ENCODE peak calls at places on chromosomes 4 and X, in ten cellular contexts. One of them, this sample, is unnamed.

GRCh38 chrX:69503228-69503834 is 795 bp upstream of the NALF2 start:
- DNase-seq in mesenteric fat pad: no peak
- DNase-seq in MG63: no peak
- DNase-seq in stimulated activated CD8-positive, alpha-beta memory T cell treated with anti-CD3 and anti-CD28 coated beads, Interleukin-2, amount 100 ng/mL, for 1 hour: no peak
- DNase-seq in prostate gland: peak
- DNase-seq in T47D: no peak
- DNase-seq in A172: no peak
- DNase-seq in fibroblast of lung: peak
- DNase-seq in activated CD4-positive, alpha-beta T cell treated with anti-CD3 and anti-CD28 coated beads, Interleukin-2, amount 50 U/mL, for 1 hour: no peak
- DNase-seq in ELR: no peak
- DNase-seq in this sample: peak

GRCh38 chr4:155433636-155434360 is 57.0 kb upstream of the MAP9 start:
- DNase-seq in stimulated activated CD8-positive, alpha-beta memory T cell treated with anti-CD3 and anti-CD28 coated beads, Interleukin-2, amount 100 ng/mL, for 1 hour: no peak
- DNase-seq in fibroblast of lung: peak
- DNase-seq in A172: peak
- DNase-seq in activated CD4-positive, alpha-beta T cell treated with anti-CD3 and anti-CD28 coated beads, Interleukin-2, amount 50 U/mL, for 1 hour: no peak
- DNase-seq in prostate gland: no peak
- DNase-seq in ELR: peak
- DNase-seq in MG63: no peak
- DNase-seq in mesenteric fat pad: no peak
- DNase-seq in T47D: no peak
- DNase-seq in this sample: no peak

GRCh38 chr4:132123870-132124623 is 1025.0 kb upstream of the PCDH10 start:
- DNase-seq in activated CD4-positive, alpha-beta T cell treated with anti-CD3 and anti-CD28 coated beads, Interleukin-2, amount 50 U/mL, for 1 hour: no peak
- DNase-seq in MG63: peak
- DNase-seq in mesenteric fat pad: no peak
- DNase-seq in stimulated activated CD8-positive, alpha-beta memory T cell treated with anti-CD3 and anti-CD28 coated beads, Interleukin-2, amount 100 ng/mL, for 1 hour: no peak
- DNase-seq in A172: peak
- DNase-seq in prostate gland: no peak
- DNase-seq in ELR: peak
- DNase-seq in T47D: no peak
- DNase-seq in fibroblast of lung: peak
- DNase-seq in this sample: no peak

GRCh38 chrX:19990519-19991349 is at the start of gene BCLAF3:
- DNase-seq in fibroblast of lung: peak
- DNase-seq in stimulated activated CD8-positive, alpha-beta memory T cell treated with anti-CD3 and anti-CD28 coated beads, Interleukin-2, amount 100 ng/mL, for 1 hour: peak
- DNase-seq in activated CD4-positive, alpha-beta T cell treated with anti-CD3 and anti-CD28 coated beads, Interleukin-2, amount 50 U/mL, for 1 hour: peak
- DNase-seq in ELR: peak
- DNase-seq in prostate gland: peak
- DNase-seq in A172: peak
- DNase-seq in MG63: peak
- DNase-seq in T47D: peak
- DNase-seq in mesenteric fat pad: peak
- DNase-seq in this sample: peak

GRCh38 chr4:80500593-80500992 is 165.1 kb downstream of the CFAP299 start:
- DNase-seq in fibroblast of lung: peak
- DNase-seq in T47D: no peak
- DNase-seq in mesenteric fat pad: no peak
- DNase-seq in activated CD4-positive, alpha-beta T cell treated with anti-CD3 and anti-CD28 coated beads, Interleukin-2, amount 50 U/mL, for 1 hour: no peak
- DNase-seq in prostate gland: no peak
- DNase-seq in stimulated activated CD8-positive, alpha-beta memory T cell treated with anti-CD3 and anti-CD28 coated beads, Interleukin-2, amount 100 ng/mL, for 1 hour: no peak
- DNase-seq in ELR: no peak
- DNase-seq in A172: no peak
- DNase-seq in MG63: no peak
- DNase-seq in this sample: no peak

GRCh38 chrX:140713174-140713539 is 3.6 kb downstream of the LINC00632 start:
- DNase-seq in ELR: peak
- DNase-seq in MG63: no peak
- DNase-seq in mesenteric fat pad: no peak
- DNase-seq in A172: no peak
- DNase-seq in activated CD4-positive, alpha-beta T cell treated with anti-CD3 and anti-CD28 coated beads, Interleukin-2, amount 50 U/mL, for 1 hour: no peak
- DNase-seq in T47D: no peak
- DNase-seq in fibroblast of lung: no peak
- DNase-seq in stimulated activated CD8-positive, alpha-beta memory T cell treated with anti-CD3 and anti-CD28 coated beads, Interleukin-2, amount 100 ng/mL, for 1 hour: no peak
- DNase-seq in prostate gland: no peak
- DNase-seq in this sample: no peak

GRCh38 chr4:102554482-102554881 is 53.3 kb downstream of the NFKB1 start:
- DNase-seq in stimulated activated CD8-positive, alpha-beta memory T cell treated with anti-CD3 and anti-CD28 coated beads, Interleukin-2, amount 100 ng/mL, for 1 hour: no peak
- DNase-seq in prostate gland: no peak
- DNase-seq in fibroblast of lung: peak
- DNase-seq in T47D: no peak
- DNase-seq in activated CD4-positive, alpha-beta T cell treated with anti-CD3 and anti-CD28 coated beads, Interleukin-2, amount 50 U/mL, for 1 hour: no peak
- DNase-seq in mesenteric fat pad: no peak
- DNase-seq in ELR: no peak
- DNase-seq in A172: peak
- DNase-seq in MG63: no peak
- DNase-seq in this sample: no peak

GRCh38 chrX:154526901-154527675 is 11.1 kb upstream of the FAM3A start:
- DNase-seq in activated CD4-positive, alpha-beta T cell treated with anti-CD3 and anti-CD28 coated beads, Interleukin-2, amount 50 U/mL, for 1 hour: peak
- DNase-seq in prostate gland: peak
- DNase-seq in stimulated activated CD8-positive, alpha-beta memory T cell treated with anti-CD3 and anti-CD28 coated beads, Interleukin-2, amount 100 ng/mL, for 1 hour: no peak
- DNase-seq in mesenteric fat pad: no peak
- DNase-seq in ELR: peak
- DNase-seq in A172: peak
- DNase-seq in MG63: peak
- DNase-seq in T47D: no peak
- DNase-seq in fibroblast of lung: peak
- DNase-seq in this sample: peak

GRCh38 chr4:31360786-31361185 is 640.6 kb downstream of the PCDH7 start:
- DNase-seq in A172: no peak
- DNase-seq in mesenteric fat pad: no peak
- DNase-seq in activated CD4-positive, alpha-beta T cell treated with anti-CD3 and anti-CD28 coated beads, Interleukin-2, amount 50 U/mL, for 1 hour: no peak
- DNase-seq in ELR: peak
- DNase-seq in fibroblast of lung: peak
- DNase-seq in stimulated activated CD8-positive, alpha-beta memory T cell treated with anti-CD3 and anti-CD28 coated beads, Interleukin-2, amount 100 ng/mL, for 1 hour: no peak
- DNase-seq in prostate gland: no peak
- DNase-seq in T47D: no peak
- DNase-seq in MG63: no peak
- DNase-seq in this sample: no peak

GRCh38 chr4:173212379-173212778 is 43.8 kb downstream of the GALNT7 start:
- DNase-seq in prostate gland: no peak
- DNase-seq in A172: no peak
- DNase-seq in MG63: no peak
- DNase-seq in T47D: no peak
- DNase-seq in stimulated activated CD8-positive, alpha-beta memory T cell treated with anti-CD3 and anti-CD28 coated beads, Interleukin-2, amount 100 ng/mL, for 1 hour: no peak
- DNase-seq in fibroblast of lung: no peak
- DNase-seq in activated CD4-positive, alpha-beta T cell treated with anti-CD3 and anti-CD28 coated beads, Interleukin-2, amount 50 U/mL, for 1 hour: no peak
- DNase-seq in ELR: peak
- DNase-seq in mesenteric fat pad: no peak
- DNase-seq in this sample: no peak

GRCh38 chr4:142350886-142351285 is 495.2 kb downstream of the INPP4B start:
- DNase-seq in mesenteric fat pad: no peak
- DNase-seq in MG63: no peak
- DNase-seq in stimulated activated CD8-positive, alpha-beta memory T cell treated with anti-CD3 and anti-CD28 coated beads, Interleukin-2, amount 100 ng/mL, for 1 hour: no peak
- DNase-seq in A172: no peak
- DNase-seq in fibroblast of lung: peak
- DNase-seq in prostate gland: no peak
- DNase-seq in activated CD4-positive, alpha-beta T cell treated with anti-CD3 and anti-CD28 coated beads, Interleukin-2, amount 50 U/mL, for 1 hour: no peak
- DNase-seq in T47D: no peak
- DNase-seq in ELR: no peak
- DNase-seq in this sample: peak

GRCh38 chr4:168701061-168701460 is 204.2 kb downstream of the PALLD start:
- DNase-seq in mesenteric fat pad: no peak
- DNase-seq in prostate gland: no peak
- DNase-seq in activated CD4-positive, alpha-beta T cell treated with anti-CD3 and anti-CD28 coated beads, Interleukin-2, amount 50 U/mL, for 1 hour: no peak
- DNase-seq in MG63: no peak
- DNase-seq in stimulated activated CD8-positive, alpha-beta memory T cell treated with anti-CD3 and anti-CD28 coated beads, Interleukin-2, amount 100 ng/mL, for 1 hour: no peak
- DNase-seq in T47D: no peak
- DNase-seq in A172: no peak
- DNase-seq in fibroblast of lung: no peak
- DNase-seq in ELR: no peak
- DNase-seq in this sample: no peak

GRCh38 chrX:74119016-74119910 is 184.7 kb upstream of the ZCCHC13 start:
- DNase-seq in mesenteric fat pad: no peak
- DNase-seq in A172: peak
- DNase-seq in T47D: no peak
- DNase-seq in prostate gland: no peak
- DNase-seq in activated CD4-positive, alpha-beta T cell treated with anti-CD3 and anti-CD28 coated beads, Interleukin-2, amount 50 U/mL, for 1 hour: no peak
- DNase-seq in ELR: peak
- DNase-seq in MG63: no peak
- DNase-seq in fibroblast of lung: peak
- DNase-seq in stimulated activated CD8-positive, alpha-beta memory T cell treated with anti-CD3 and anti-CD28 coated beads, Interleukin-2, amount 100 ng/mL, for 1 hour: no peak
- DNase-seq in this sample: no peak

GRCh38 chrX:16827225-16827624 is 41.0 kb downstream of the TXLNG start:
- DNase-seq in ELR: no peak
- DNase-seq in T47D: no peak
- DNase-seq in stimulated activated CD8-positive, alpha-beta memory T cell treated with anti-CD3 and anti-CD28 coated beads, Interleukin-2, amount 100 ng/mL, for 1 hour: no peak
- DNase-seq in MG63: peak
- DNase-seq in prostate gland: no peak
- DNase-seq in mesenteric fat pad: no peak
- DNase-seq in activated CD4-positive, alpha-beta T cell treated with anti-CD3 and anti-CD28 coated beads, Interleukin-2, amount 50 U/mL, for 1 hour: no peak
- DNase-seq in A172: peak
- DNase-seq in fibroblast of lung: no peak
- DNase-seq in this sample: no peak

GRCh38 chr4:101418055-101418454 is 70.7 kb upstream of the PPP3CA start:
- DNase-seq in MG63: no peak
- DNase-seq in mesenteric fat pad: no peak
- DNase-seq in A172: peak
- DNase-seq in prostate gland: no peak
- DNase-seq in activated CD4-positive, alpha-beta T cell treated with anti-CD3 and anti-CD28 coated beads, Interleukin-2, amount 50 U/mL, for 1 hour: peak
- DNase-seq in ELR: no peak
- DNase-seq in fibroblast of lung: no peak
- DNase-seq in stimulated activated CD8-positive, alpha-beta memory T cell treated with anti-CD3 and anti-CD28 coated beads, Interleukin-2, amount 100 ng/mL, for 1 hour: peak
- DNase-seq in T47D: no peak
- DNase-seq in this sample: no peak

GRCh38 chr4:71677568-71677967 is 106.3 kb downstream of the GC start:
- DNase-seq in activated CD4-positive, alpha-beta T cell treated with anti-CD3 and anti-CD28 coated beads, Interleukin-2, amount 50 U/mL, for 1 hour: no peak
- DNase-seq in stimulated activated CD8-positive, alpha-beta memory T cell treated with anti-CD3 and anti-CD28 coated beads, Interleukin-2, amount 100 ng/mL, for 1 hour: no peak
- DNase-seq in ELR: no peak
- DNase-seq in A172: no peak
- DNase-seq in mesenteric fat pad: no peak
- DNase-seq in fibroblast of lung: no peak
- DNase-seq in T47D: no peak
- DNase-seq in MG63: no peak
- DNase-seq in prostate gland: no peak
- DNase-seq in this sample: no peak

GRCh38 chr4:7793186-7793585 is 146.5 kb downstream of the AFAP1 start:
- DNase-seq in fibroblast of lung: no peak
- DNase-seq in T47D: no peak
- DNase-seq in MG63: no peak
- DNase-seq in A172: no peak
- DNase-seq in activated CD4-positive, alpha-beta T cell treated with anti-CD3 and anti-CD28 coated beads, Interleukin-2, amount 50 U/mL, for 1 hour: no peak
- DNase-seq in stimulated activated CD8-positive, alpha-beta memory T cell treated with anti-CD3 and anti-CD28 coated beads, Interleukin-2, amount 100 ng/mL, for 1 hour: no peak
- DNase-seq in prostate gland: no peak
- DNase-seq in ELR: no peak
- DNase-seq in mesenteric fat pad: peak
- DNase-seq in this sample: no peak

GRCh38 chr4:33628296-33628695 is 2616.0 kb downstream of the ARAP2 start:
- DNase-seq in stimulated activated CD8-positive, alpha-beta memory T cell treated with anti-CD3 and anti-CD28 coated beads, Interleukin-2, amount 100 ng/mL, for 1 hour: no peak
- DNase-seq in MG63: no peak
- DNase-seq in T47D: no peak
- DNase-seq in ELR: no peak
- DNase-seq in prostate gland: no peak
- DNase-seq in activated CD4-positive, alpha-beta T cell treated with anti-CD3 and anti-CD28 coated beads, Interleukin-2, amount 50 U/mL, for 1 hour: no peak
- DNase-seq in A172: no peak
- DNase-seq in fibroblast of lung: no peak
- DNase-seq in mesenteric fat pad: no peak
- DNase-seq in this sample: no peak

GRCh38 chr4:89769856-89770255 is 67.1 kb downstream of the SNCA start:
- DNase-seq in ELR: no peak
- DNase-seq in MG63: no peak
- DNase-seq in mesenteric fat pad: no peak
- DNase-seq in prostate gland: no peak
- DNase-seq in T47D: no peak
- DNase-seq in A172: no peak
- DNase-seq in stimulated activated CD8-positive, alpha-beta memory T cell treated with anti-CD3 and anti-CD28 coated beads, Interleukin-2, amount 100 ng/mL, for 1 hour: no peak
- DNase-seq in fibroblast of lung: no peak
- DNase-seq in activated CD4-positive, alpha-beta T cell treated with anti-CD3 and anti-CD28 coated beads, Interleukin-2, amount 50 U/mL, for 1 hour: no peak
- DNase-seq in this sample: no peak

GRCh38 chrX:40945366-40945713 is 139.9 kb upstream of the USP9X start:
- DNase-seq in stimulated activated CD8-positive, alpha-beta memory T cell treated with anti-CD3 and anti-CD28 coated beads, Interleukin-2, amount 100 ng/mL, for 1 hour: no peak
- DNase-seq in fibroblast of lung: peak
- DNase-seq in ELR: peak
- DNase-seq in MG63: peak
- DNase-seq in activated CD4-positive, alpha-beta T cell treated with anti-CD3 and anti-CD28 coated beads, Interleukin-2, amount 50 U/mL, for 1 hour: no peak
- DNase-seq in prostate gland: peak
- DNase-seq in T47D: peak
- DNase-seq in A172: peak
- DNase-seq in mesenteric fat pad: no peak
- DNase-seq in this sample: no peak

GRCh38 chr4:186826866-186827541 is 103.3 kb upstream of the FAT1 start:
- DNase-seq in activated CD4-positive, alpha-beta T cell treated with anti-CD3 and anti-CD28 coated beads, Interleukin-2, amount 50 U/mL, for 1 hour: no peak
- DNase-seq in stimulated activated CD8-positive, alpha-beta memory T cell treated with anti-CD3 and anti-CD28 coated beads, Interleukin-2, amount 100 ng/mL, for 1 hour: no peak
- DNase-seq in prostate gland: no peak
- DNase-seq in T47D: no peak
- DNase-seq in ELR: no peak
- DNase-seq in fibroblast of lung: no peak
- DNase-seq in MG63: no peak
- DNase-seq in A172: no peak
- DNase-seq in mesenteric fat pad: no peak
- DNase-seq in this sample: no peak

GRCh38 chrX:152896450-152896849 is 1.4 kb upstream of the ZNF185 start:
- DNase-seq in T47D: no peak
- DNase-seq in prostate gland: no peak
- DNase-seq in ELR: peak
- DNase-seq in A172: peak
- DNase-seq in mesenteric fat pad: no peak
- DNase-seq in activated CD4-positive, alpha-beta T cell treated with anti-CD3 and anti-CD28 coated beads, Interleukin-2, amount 50 U/mL, for 1 hour: no peak
- DNase-seq in fibroblast of lung: no peak
- DNase-seq in MG63: no peak
- DNase-seq in stimulated activated CD8-positive, alpha-beta memory T cell treated with anti-CD3 and anti-CD28 coated beads, Interleukin-2, amount 100 ng/mL, for 1 hour: no peak
- DNase-seq in this sample: no peak

GRCh38 chr4:159363376-159363775 is 260.5 kb downstream of the RAPGEF2 start:
- DNase-seq in fibroblast of lung: no peak
- DNase-seq in MG63: no peak
- DNase-seq in stimulated activated CD8-positive, alpha-beta memory T cell treated with anti-CD3 and anti-CD28 coated beads, Interleukin-2, amount 100 ng/mL, for 1 hour: no peak
- DNase-seq in activated CD4-positive, alpha-beta T cell treated with anti-CD3 and anti-CD28 coated beads, Interleukin-2, amount 50 U/mL, for 1 hour: no peak
- DNase-seq in T47D: no peak
- DNase-seq in A172: no peak
- DNase-seq in ELR: peak
- DNase-seq in mesenteric fat pad: no peak
- DNase-seq in prostate gland: no peak
- DNase-seq in this sample: no peak

GRCh38 chr4:3655485-3656429 is 110.4 kb upstream of the ADRA2C start:
- DNase-seq in activated CD4-positive, alpha-beta T cell treated with anti-CD3 and anti-CD28 coated beads, Interleukin-2, amount 50 U/mL, for 1 hour: no peak
- DNase-seq in MG63: no peak
- DNase-seq in stimulated activated CD8-positive, alpha-beta memory T cell treated with anti-CD3 and anti-CD28 coated beads, Interleukin-2, amount 100 ng/mL, for 1 hour: no peak
- DNase-seq in A172: no peak
- DNase-seq in ELR: no peak
- DNase-seq in prostate gland: no peak
- DNase-seq in mesenteric fat pad: no peak
- DNase-seq in T47D: no peak
- DNase-seq in fibroblast of lung: no peak
- DNase-seq in this sample: no peak

GRCh38 chrX:17441965-17442364 is 67.0 kb downstream of the NHS start:
- DNase-seq in A172: peak
- DNase-seq in mesenteric fat pad: no peak
- DNase-seq in stimulated activated CD8-positive, alpha-beta memory T cell treated with anti-CD3 and anti-CD28 coated beads, Interleukin-2, amount 100 ng/mL, for 1 hour: no peak
- DNase-seq in MG63: peak
- DNase-seq in activated CD4-positive, alpha-beta T cell treated with anti-CD3 and anti-CD28 coated beads, Interleukin-2, amount 50 U/mL, for 1 hour: no peak
- DNase-seq in ELR: peak
- DNase-seq in prostate gland: no peak
- DNase-seq in fibroblast of lung: peak
- DNase-seq in T47D: no peak
- DNase-seq in this sample: no peak

This sample was measured in COR-L47.